ENCODE peak calls at places on chromosomes 7 and 10, in eight cellular contexts. X is epithelial cell of proximal tubule, O is heart left ventricle, L is heart right ventricle, J is NCI-H1105, U is cardiac fibroblast, M is neural progenitor cell, F is retinal pigment epithelial cell. Z is an unnamed sample.

GRCh38 chr10:97762056-97762455 is 9.7 kb downstream of the SFRP5 start:
- DNase-seq in X (no peak), O (peak), L (no peak), J (no peak), U (no peak), M (no peak), F (no peak), Z (no peak)

GRCh38 chr10:132305654-132306340 is 2.0 kb downstream of the STK32C start:
- DNase-seq in X (no peak), O (no peak), L (no peak), J (no peak), U (no peak), M (no peak), F (no peak), Z (no peak)

GRCh38 chr7:142345817-142346216 is 88.0 kb upstream of the PRSS58 start:
- DNase-seq in X (no peak), O (no peak), L (no peak), J (no peak), U (no peak), M (no peak), F (no peak), Z (no peak)

GRCh38 chr7:26549281-26549943 is 257.8 kb downstream of the SNX10 start:
- DNase-seq in X (no peak), O (no peak), L (peak), J (no peak), U (no peak), M (no peak), F (no peak), Z (no peak)

GRCh38 chr10:76149182-76149581 is 717.8 kb downstream of the LRMDA start:
- DNase-seq in X (peak), O (no peak), L (no peak), J (no peak), U (no peak), M (no peak), F (no peak), Z (no peak)

GRCh38 chr10:131071721-131072120 is 239.8 kb downstream of the TCERG1L start:
- DNase-seq in X (no peak), O (no peak), L (no peak), J (no peak), U (no peak), M (no peak), F (no peak), Z (no peak)

GRCh38 chr10:60098676-60099601 is 192.6 kb upstream of the CCDC6 start:
- DNase-seq in X (no peak), O (no peak), L (no peak), J (no peak), U (no peak), M (peak), F (no peak), Z (no peak)

GRCh38 chr10:122140941-122141623 is 130.0 kb upstream of the BTBD16 start:
- DNase-seq in X (peak), O (peak), L (peak), J (no peak), U (peak), M (no peak), F (peak), Z (peak)

GRCh38 chr10:46522295-46523118 is 34.0 kb downstream of the GPRIN2 start:
- DNase-seq in X (no peak), O (peak), L (no peak), J (no peak), U (no peak), M (no peak), F (no peak), Z (no peak)

GRCh38 chr7:17402628-17403278 is 104.3 kb downstream of the AHR start:
- DNase-seq in X (no peak), O (no peak), L (no peak), J (no peak), U (no peak), M (no peak), F (no peak), Z (no peak)

GRCh38 chr7:38316733-38317360 is 43.4 kb upstream of the TARP start:
- DNase-seq in X (no peak), O (no peak), L (no peak), J (no peak), U (no peak), M (no peak), F (no peak), Z (no peak)

GRCh38 chr7:129103561-129104324 is 40.8 kb upstream of the TSPAN33 start:
- DNase-seq in X (no peak), O (no peak), L (no peak), J (no peak), U (no peak), M (no peak), F (no peak), Z (no peak)

GRCh38 chr7:101559586-101559985 is 69.5 kb downstream of the MYL10 start:
- DNase-seq in X (no peak), O (no peak), L (no peak), J (no peak), U (no peak), M (no peak), F (no peak), Z (no peak)

GRCh38 chr10:58275261-58275660 is 6.3 kb downstream of the CISD1 start:
- DNase-seq in X (no peak), O (no peak), L (no peak), J (no peak), U (no peak), M (no peak), F (no peak), Z (no peak)

GRCh38 chr10:73931767-73932624 is 21.1 kb downstream of the PLAU start:
- DNase-seq in X (no peak), O (no peak), L (no peak), J (no peak), U (no peak), M (no peak), F (no peak), Z (no peak)

GRCh38 chr10:123480845-123481244 is 185.3 kb upstream of the GPR26 start:
- DNase-seq in X (no peak), O (no peak), L (no peak), J (no peak), U (no peak), M (no peak), F (no peak), Z (no peak)

GRCh38 chr7:27576360-27576944 is 86.2 kb downstream of the HIBADH start:
- DNase-seq in X (no peak), O (no peak), L (no peak), J (peak), U (peak), M (peak), F (no peak), Z (peak)

GRCh38 chr7:144842377-144842851 is 6.6 kb upstream of the TPK1 start:
- DNase-seq in X (peak), O (no peak), L (peak), J (no peak), U (peak), M (peak), F (no peak), Z (peak)

GRCh38 chr7:90404777-90405176 is 1.5 kb downstream of the CLDN12 start:
- DNase-seq in X (peak), O (no peak), L (no peak), J (no peak), U (no peak), M (no peak), F (no peak), Z (no peak)

GRCh38 chr7:91883676-91884362 is 3.3 kb upstream of the MTERF1 start:
- DNase-seq in X (no peak), O (no peak), L (no peak), J (no peak), U (no peak), M (no peak), F (peak), Z (no peak)

GRCh38 chr7:70887186-70887585 is 244.8 kb upstream of the GALNT17 start:
- DNase-seq in X (no peak), O (no peak), L (no peak), J (no peak), U (no peak), M (no peak), F (no peak), Z (no peak)

GRCh38 chr10:91409869-91410637 is at the start of gene HECTD2:
- DNase-seq in X (no peak), O (peak), L (peak), J (peak), U (peak), M (peak), F (no peak), Z (no peak)

GRCh38 chr10:128222317-128222849 is 96.2 kb upstream of the MKI67 start:
- DNase-seq in X (no peak), O (no peak), L (no peak), J (no peak), U (no peak), M (no peak), F (no peak), Z (no peak)

GRCh38 chr10:78630944-78631838 is 437.6 kb upstream of the ZMIZ1 start:
- DNase-seq in X (no peak), O (no peak), L (peak), J (no peak), U (no peak), M (no peak), F (no peak), Z (no peak)

GRCh38 chr10:113521482-113521795 is 31.4 kb upstream of the HABP2 start:
- DNase-seq in X (no peak), O (no peak), L (no peak), J (no peak), U (no peak), M (no peak), F (no peak), Z (no peak)

GRCh38 chr10:102596506-102596971 is 47.7 kb upstream of the TRIM8 start:
- DNase-seq in X (no peak), O (no peak), L (no peak), J (peak), U (peak), M (peak), F (no peak), Z (no peak)

GRCh38 chr10:114259825-114260224 is 20.8 kb downstream of the VWA2 start:
- DNase-seq in X (no peak), O (no peak), L (peak), J (no peak), U (peak), M (no peak), F (no peak), Z (no peak)

GRCh38 chr10:119546009-119546408 is 3.5 kb upstream of the RGS10 start:
- DNase-seq in X (no peak), O (no peak), L (no peak), J (peak), U (peak), M (no peak), F (no peak), Z (no peak)

GRCh38 chr7:151383638-151384351 is 26.0 kb downstream of the WDR86 start:
- DNase-seq in X (no peak), O (peak), L (no peak), J (no peak), U (no peak), M (no peak), F (no peak), Z (no peak)

GRCh38 chr7:145698526-145699262 is 417.9 kb upstream of the CNTNAP2 start:
- DNase-seq in X (no peak), O (no peak), L (no peak), J (no peak), U (no peak), M (no peak), F (peak), Z (no peak)

GRCh38 chr7:121084256-121084655 is 95.7 kb downstream of the CPED1 start:
- DNase-seq in X (no peak), O (no peak), L (no peak), J (no peak), U (no peak), M (no peak), F (no peak), Z (no peak)

GRCh38 chr7:54888067-54888735 is 129.2 kb upstream of the SEC61G start:
- DNase-seq in X (no peak), O (peak), L (no peak), J (no peak), U (peak), M (peak), F (no peak), Z (no peak)

GRCh38 chr10:5976689-5977470 is 463 bp downstream of the IL15RA start:
- DNase-seq in X (no peak), O (peak), L (peak), J (no peak), U (peak), M (peak), F (no peak), Z (no peak)

GRCh38 chr10:93180402-93181040 is 106.8 kb downstream of the CYP26A1 start:
- DNase-seq in X (no peak), O (peak), L (peak), J (no peak), U (peak), M (no peak), F (no peak), Z (no peak)

GRCh38 chr10:93150289-93150688 is 76.6 kb downstream of the CYP26A1 start:
- DNase-seq in X (no peak), O (no peak), L (no peak), J (no peak), U (no peak), M (no peak), F (no peak), Z (no peak)